ENCODE peak calls at places on chromosomes 6 and 20, in nine cellular contexts. L, A, N, P, G, Z, B, K and C are unnamed samples.

GRCh38 chr6:163705923-163706322 is 291.4 kb downstream of the QKI start:
- DNase-seq in L (no peak), A (no peak), N (no peak), P (no peak), G (no peak), Z (no peak), B (no peak), K (no peak), C (no peak)

GRCh38 chr6:2518029-2518428 is 232.7 kb downstream of the MYLK4 start:
- DNase-seq in L (no peak), A (no peak), N (no peak), P (no peak), G (no peak), Z (no peak), B (no peak), K (no peak), C (no peak)

GRCh38 chr20:41032243-41032642 is 3.6 kb downstream of the TOP1 start:
- DNase-seq in L (peak; percentile 71), A (no peak), N (no peak), P (no peak), G (no peak), Z (no peak), B (no peak), K (no peak), C (peak; percentile 42)

GRCh38 chr20:31837896-31838397 is 7.5 kb downstream of the FOXS1 start:
- DNase-seq in L (peak; percentile 19), A (no peak), N (no peak), P (no peak), G (no peak), Z (no peak), B (no peak), K (no peak), C (peak; percentile 44)

GRCh38 chr20:23399568-23400241 is 21.6 kb downstream of the NAPB start:
- DNase-seq in L (peak; percentile 58), A (no peak), N (no peak), P (no peak), G (no peak), Z (no peak), B (no peak), K (no peak), C (peak; percentile 66)

GRCh38 chr6:68240731-68241130 is 394.4 kb upstream of the ADGRB3 start:
- DNase-seq in L (no peak), A (no peak), N (no peak), P (no peak), G (no peak), Z (no peak), B (no peak), K (no peak), C (no peak)

GRCh38 chr6:43181942-43182860 is at the start of gene CUL9:
- DNase-seq in L (peak; percentile 58), A (peak; percentile 94), N (peak; percentile 91), P (peak; percentile 88), G (no peak), Z (peak; percentile 87), B (peak; percentile 67), K (peak; percentile 34), C (peak; percentile 74)

GRCh38 chr6:142336787-142337186 is 35.0 kb downstream of the ADGRG6 start:
- DNase-seq in L (no peak), A (no peak), N (no peak), P (no peak), G (no peak), Z (no peak), B (no peak), K (no peak), C (no peak)

GRCh38 chr20:60206259-60206658 is 248.0 kb downstream of the CDH26 start:
- DNase-seq in L (peak; percentile 49), A (peak; percentile 43), N (no peak), P (no peak), G (peak; percentile 8), Z (no peak), B (no peak), K (peak; percentile 2), C (peak; percentile 32)

GRCh38 chr6:131400054-131400781 is 172.8 kb upstream of the ARG1 start:
- DNase-seq in L (peak; percentile 67), A (no peak), N (no peak), P (peak; percentile 61), G (peak; percentile 21), Z (no peak), B (no peak), K (peak; percentile 18), C (peak; percentile 83)

GRCh38 chr20:58579819-58580492 is 64.8 kb upstream of the APCDD1L start:
- DNase-seq in L (no peak), A (no peak), N (no peak), P (no peak), G (no peak), Z (no peak), B (no peak), K (no peak), C (no peak)

DNA sequence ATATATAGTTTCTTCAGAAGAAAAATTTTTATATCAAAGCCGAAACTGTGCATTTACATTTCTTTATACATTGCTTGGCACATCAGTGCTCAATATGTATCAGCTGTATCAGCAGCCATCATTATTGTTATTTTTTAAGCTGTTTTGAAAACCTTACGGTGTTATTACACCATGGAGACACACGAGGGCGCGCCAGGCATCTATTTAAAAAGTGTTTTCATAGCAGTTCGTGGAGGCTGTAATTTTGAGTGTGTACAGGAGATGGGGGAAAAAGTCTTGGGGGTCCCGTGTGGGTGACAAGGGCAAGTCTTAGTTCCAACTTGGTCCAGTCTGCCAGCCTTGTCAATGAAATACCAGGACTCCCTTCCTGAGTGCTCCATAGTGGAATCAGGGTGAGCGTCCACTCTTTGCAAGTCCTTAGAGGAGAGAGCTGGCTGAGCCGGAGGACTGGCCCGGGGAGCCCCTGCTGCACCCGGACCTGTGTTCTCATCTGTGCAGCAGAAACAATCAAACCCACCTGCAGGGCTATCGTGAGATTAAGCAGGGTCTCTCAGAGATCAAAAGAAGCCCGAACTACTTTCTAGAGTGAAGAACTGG is 43.3 kb downstream of the SLC2A10 start:
- DNase-seq in L (peak; percentile 62), A (peak; percentile 60), N (peak; percentile 69), P (peak; percentile 58), G (no peak), Z (peak; percentile 58), B (peak; percentile 24), K (no peak), C (peak; percentile 65)
- H3K4me3 ChIP-seq in L (no peak overlapping the region), A (no peak overlapping the region), N (no peak overlapping the region), P (no peak overlapping the region), G (peak overlapping the region; percentile 17), Z (no peak overlapping the region), B (no peak overlapping the region), K (no peak overlapping the region), C (no peak overlapping the region)

GRCh38 chr6:12636336-12636735 is 80.2 kb upstream of the PHACTR1 start:
- DNase-seq in L (no peak), A (no peak), N (no peak), P (no peak), G (no peak), Z (no peak), B (no peak), K (no peak), C (no peak)
- TF ChIP-seq CTCF in L (no peak), A (peak; percentile 22), N (no peak), P (no peak), G (peak; percentile 18), Z (no peak), B (no peak), K (peak; percentile 28), C (no peak)

DNA sequence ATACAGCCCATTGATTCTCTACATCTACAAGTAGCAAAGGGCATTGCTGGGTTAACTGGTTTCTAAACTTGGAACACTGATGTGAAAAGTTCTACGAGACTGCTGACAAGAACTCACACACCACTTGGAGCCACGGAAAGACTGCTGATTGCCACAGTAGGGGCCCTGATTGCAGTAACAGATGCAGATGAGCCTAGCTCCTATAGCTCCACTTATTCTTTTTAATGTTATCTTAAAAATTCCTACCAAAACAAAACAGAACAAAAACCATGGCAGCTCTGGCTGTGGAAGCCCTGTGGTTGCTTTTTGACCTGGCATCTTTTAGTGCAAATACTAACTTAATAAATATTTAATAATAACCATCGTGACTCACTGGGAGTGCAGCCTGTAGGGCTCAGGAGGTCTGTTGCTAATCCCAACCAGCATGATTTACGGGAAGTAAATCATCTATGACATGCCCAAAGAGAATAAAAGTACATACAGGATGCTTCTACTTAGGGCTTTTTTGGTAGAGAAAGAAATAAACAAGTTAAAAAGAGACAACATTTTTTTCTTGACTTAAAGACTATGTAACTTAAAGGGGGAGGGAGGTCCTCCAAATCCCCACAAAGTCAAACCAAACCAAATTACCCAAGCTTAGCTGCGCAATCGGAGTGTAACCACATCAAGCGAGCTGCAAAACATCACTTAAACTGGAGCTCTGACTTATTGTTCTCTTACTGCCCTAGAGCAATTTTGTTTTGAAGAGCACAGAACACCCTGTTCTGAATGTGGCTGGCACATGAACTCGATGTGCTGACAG is 87.2 kb downstream of the FKBP5 start:
- DNase-seq in L (peak; percentile 93), A (peak; percentile 58), N (peak; percentile 66), P (peak; percentile 33), G (peak; percentile 88), Z (peak; percentile 30), B (peak; percentile 54), K (peak; percentile 72), C (peak; percentile 98)
- H3K4me3 ChIP-seq in L (peak overlapping the region; percentile 5), A (peak overlapping the region; percentile 47), N (no peak overlapping the region), P (no peak overlapping the region), G (peak overlapping the region; percentile 11), Z (no peak overlapping the region), B (peak overlapping the region; percentile 47), K (peak overlapping the region; percentile 13), C (peak overlapping the region; percentile 13)

GRCh38 chr6:96013531-96013930 is 2.2 kb upstream of the FUT9 start:
- DNase-seq in L (no peak), A (no peak), N (no peak), P (no peak), G (no peak), Z (no peak), B (no peak), K (no peak), C (no peak)

GRCh38 chr6:96016781-96017180 is 1.0 kb downstream of the FUT9 start:
- DNase-seq in L (no peak), A (no peak), N (no peak), P (no peak), G (no peak), Z (no peak), B (no peak), K (no peak), C (no peak)

GRCh38 chr6:96015321-96015790 is 418 bp upstream of the FUT9 start:
- DNase-seq in L (no peak), A (no peak), N (peak; percentile 74), P (no peak), G (no peak), Z (no peak), B (no peak), K (no peak), C (no peak)

GRCh38 chr6:96014846-96015245 is 928 bp upstream of the FUT9 start:
- DNase-seq in L (no peak), A (peak; percentile 9), N (peak; percentile 11), P (no peak), G (no peak), Z (no peak), B (no peak), K (no peak), C (no peak)

GRCh38 chr6:96015791-96016776 is at the start of gene FUT9:
- DNase-seq in L (no peak), A (peak; percentile 85), N (peak; percentile 77), P (no peak), G (no peak), Z (no peak), B (no peak), K (no peak), C (no peak)
- TF ChIP-seq CTCF in L (no peak), A (no peak), N (peak; percentile 19), P (no peak), G (no peak), Z (no peak), B (no peak), K (no peak), C (no peak)

GRCh38 chr6:32952817-32953739 is at the start of gene HLA-DMA:
- DNase-seq in L (peak; percentile 96), A (peak; percentile 42), N (peak; percentile 91), P (peak; percentile 87), G (peak; percentile 80), Z (peak; percentile 91), B (peak; percentile 59), K (peak; percentile 81), C (peak; percentile 96)
- H3K4me3 ChIP-seq in L (no peak within 1 kb of the TSS), A (peak within 1 kb of the TSS; percentile 27), N (no peak within 1 kb of the TSS), P (no peak within 1 kb of the TSS), G (peak within 1 kb of the TSS; percentile 29), Z (peak within 1 kb of the TSS; percentile 14), B (peak within 1 kb of the TSS; percentile 49), K (no peak within 1 kb of the TSS), C (no peak within 1 kb of the TSS)